ENCODE peak calls at places on chromosome 7, in eight cellular contexts. B, R, M, H, O, A, P and K are unnamed samples.

GRCh38 chr7:11341285-11341944 is 367.7 kb downstream of the PHF14 start:
- DNase-seq in O (no peak), A (peak; percentile 7), B (no peak), M (no peak), H (peak; percentile 32), P (peak; percentile 8), R (peak; percentile 54), K (no peak)

GRCh38 chr7:35720032-35720431 is 25.1 kb upstream of the HERPUD2 start:
- DNase-seq in R (no peak), P (no peak), O (no peak), H (no peak), A (no peak), M (no peak), B (no peak), K (no peak)

GRCh38 chr7:116521046-116521664 is 3.7 kb upstream of the CAV1 start:
- DNase-seq in O (no peak), M (no peak), R (no peak), H (peak; percentile 89), B (no peak), P (no peak), A (no peak), K (no peak)

GRCh38 chr7:3294432-3295100 is 6.5 kb upstream of the SDK1 start:
- DNase-seq in M (peak; percentile 69), R (no peak), A (no peak), H (peak; percentile 4), O (no peak), B (no peak), P (peak; percentile 68), K (peak; percentile 79)

GRCh38 chr7:107961399-107961798 is 41.6 kb downstream of the LAMB1 start:
- DNase-seq in B (peak; percentile 65), P (no peak), A (peak; percentile 80), H (no peak), M (peak; percentile 37), O (no peak), R (peak; percentile 50), K (no peak)

GRCh38 chr7:13240349-13240748 is 552.9 kb downstream of the ARL4A start:
- DNase-seq in B (no peak), H (peak; percentile 65), P (no peak), M (no peak), R (peak; percentile 35), O (no peak), A (no peak), K (no peak)

GRCh38 chr7:28675429-28675828 is 263.1 kb downstream of the CREB5 start:
- DNase-seq in B (no peak), P (no peak), R (no peak), O (no peak), M (no peak), A (no peak), H (no peak), K (no peak)

GRCh38 chr7:17814058-17814457 is 126.2 kb downstream of the SNX13 start:
- DNase-seq in R (no peak), M (no peak), H (no peak), P (no peak), A (no peak), B (no peak), O (no peak), K (no peak)

GRCh38 chr7:27804139-27804538 is 64.2 kb downstream of the TAX1BP1 start:
- DNase-seq in A (no peak), P (no peak), B (no peak), R (no peak), O (no peak), M (no peak), H (no peak), K (no peak)

GRCh38 chr7:92397542-92397941 is 49.7 kb upstream of the GATAD1 start:
- DNase-seq in M (no peak), H (no peak), O (no peak), P (no peak), B (no peak), R (no peak), A (no peak), K (no peak)

GRCh38 chr7:17069146-17069545 is 187.4 kb upstream of the AGR3 start:
- DNase-seq in M (no peak), P (no peak), A (no peak), O (no peak), H (peak; percentile 87), B (no peak), R (no peak), K (no peak)

GRCh38 chr7:130288829-130289228 is 4.1 kb upstream of the CPA4 start:
- DNase-seq in M (no peak), R (no peak), O (no peak), P (no peak), H (peak; percentile 30), A (no peak), B (no peak), K (no peak)

GRCh38 chr7:27677912-27678612 is 15.4 kb upstream of the HIBADH start:
- DNase-seq in R (peak; percentile 91), P (no peak), M (peak; percentile 21), A (no peak), O (peak; percentile 89), B (no peak), H (peak; percentile 93), K (no peak)

DNA sequence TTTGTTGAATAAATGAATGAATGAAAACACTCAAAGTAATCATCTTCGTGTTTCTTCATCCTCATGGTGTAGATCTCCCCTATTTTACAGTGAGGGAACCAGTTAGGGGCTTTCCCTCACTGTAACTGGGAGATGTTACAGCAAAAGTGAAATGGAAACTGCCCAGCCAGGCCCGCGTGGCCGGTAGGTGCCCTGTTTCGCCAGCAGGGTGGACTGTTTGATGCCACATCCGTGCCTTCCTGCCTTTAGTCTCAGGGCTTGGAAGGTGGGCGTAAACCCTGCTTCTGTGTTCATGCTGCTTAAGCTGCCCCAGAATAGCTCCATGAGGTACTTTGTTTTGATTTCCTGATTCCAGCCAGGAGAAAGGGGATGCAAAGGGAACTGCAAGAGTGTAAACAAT is 268.8 kb downstream of the PLXNA4 start:
- DNase-seq in M (no peak), P (no peak), A (no peak), O (no peak), R (no peak), H (no peak), B (no peak), K (no peak)
- H3K4me3 ChIP-seq in M (no peak overlapping the region), P (no peak overlapping the region), A (no peak overlapping the region), O (no peak overlapping the region), R (no peak overlapping the region), H (no peak overlapping the region), B (no peak overlapping the region), K (no peak overlapping the region)

GRCh38 chr7:127252380-127252718 is 392 bp downstream of the GRM8 start:
- DNase-seq in H (no peak), P (no peak), A (no peak), B (no peak), R (no peak), O (no peak), M (no peak), K (no peak)
- H3K4me3 ChIP-seq in H (peak overlapping the region; percentile 64), P (peak overlapping the region; percentile 54), A (peak overlapping the region; percentile 64), B (peak overlapping the region; percentile 67), R (peak overlapping the region; percentile 74), O (peak overlapping the region; percentile 41), M (peak overlapping the region; percentile 85), K (peak overlapping the region; percentile 60)

GRCh38 chr7:149459540-149460433 is 1.1 kb downstream of the ZNF777 start:
- DNase-seq in O (no peak), A (no peak), H (peak; percentile 14), B (no peak), R (no peak), M (no peak), P (no peak), K (no peak)
- H3K4me3 ChIP-seq in O (peak overlapping the region; percentile 62), A (peak overlapping the region; percentile 50), H (peak overlapping the region; percentile 56), B (peak overlapping the region; percentile 86), R (peak overlapping the region; percentile 62), M (peak overlapping the region; percentile 99), P (peak overlapping the region; percentile 62), K (peak overlapping the region; percentile 80)

GRCh38 chr7:139366400-139366799 is 6.7 kb downstream of the LUC7L2 start:
- DNase-seq in P (no peak), R (no peak), M (no peak), B (no peak), A (no peak), O (no peak), H (no peak), K (no peak)

GRCh38 chr7:139367438-139368155 is 7.9 kb downstream of the LUC7L2 start:
- DNase-seq in M (no peak), R (no peak), O (no peak), P (no peak), H (no peak), B (no peak), A (no peak), K (no peak)

GRCh38 chr7:139362981-139363380 is 3.3 kb downstream of the LUC7L2 start:
- DNase-seq in R (no peak), H (peak; percentile 12), B (no peak), M (no peak), P (no peak), A (no peak), O (no peak), K (no peak)

GRCh38 chr7:139362302-139362701 is 2.6 kb downstream of the LUC7L2 start:
- DNase-seq in M (no peak), P (no peak), B (no peak), R (peak; percentile 16), O (no peak), A (no peak), H (peak; percentile 54), K (no peak)

GRCh38 chr7:139365336-139365735 is 5.6 kb downstream of the LUC7L2 start:
- DNase-seq in A (no peak), R (no peak), B (no peak), O (no peak), M (no peak), H (no peak), P (no peak), K (no peak)
- H3K4me3 ChIP-seq in A (no peak overlapping the region), R (no peak overlapping the region), B (no peak overlapping the region), O (no peak overlapping the region), M (no peak overlapping the region), H (no peak overlapping the region), P (no peak overlapping the region), K (no peak overlapping the region)

GRCh38 chr7:31919678-31920369 is 150.4 kb downstream of the PDE1C start:
- DNase-seq in A (no peak), R (no peak), B (no peak), M (no peak), P (no peak), H (no peak), O (no peak), K (no peak)

GRCh38 chr7:31921047-31921446 is 149.2 kb downstream of the PDE1C start:
- DNase-seq in O (no peak), B (no peak), A (no peak), M (no peak), P (no peak), H (no peak), R (no peak), K (no peak)

GRCh38 chr7:31922883-31923282 is 147.3 kb downstream of the PDE1C start:
- DNase-seq in P (no peak), B (no peak), M (no peak), O (no peak), A (no peak), H (no peak), R (no peak), K (no peak)

GRCh38 chr7:31926991-31927584 is 143.1 kb downstream of the PDE1C start:
- DNase-seq in M (no peak), O (no peak), R (no peak), P (no peak), H (no peak), A (no peak), B (no peak), K (no peak)

GRCh38 chr7:31924228-31924627 is 146.0 kb downstream of the PDE1C start:
- DNase-seq in A (no peak), B (no peak), H (no peak), M (no peak), O (no peak), R (no peak), P (no peak), K (no peak)
- H3K4me3 ChIP-seq in A (no peak overlapping the region), B (no peak overlapping the region), H (no peak overlapping the region), M (no peak overlapping the region), O (no peak overlapping the region), R (no peak overlapping the region), P (no peak overlapping the region), K (no peak overlapping the region)